ENCODE peak calls at places on chromosomes 12 and 14, in six cellular contexts. I is K562, C is upper lobe of left lung, S is HepG2, E is GM12878, G is HCT116. V is an unnamed sample.

GRCh38 chr12:124398578-124399227 is 103.8 kb downstream of the RFLNA start:
- ATAC-seq in I (no peak), C (peak; percentile 49), S (peak; percentile 12), E (no peak), G (no peak), V (peak; percentile 67)

GRCh38 chr14:96583605-96584041 is 81.4 kb downstream of the PAPOLA start:
- ATAC-seq in I (no peak), C (no peak), S (peak; percentile 16), E (no peak), G (peak; percentile 4), V (no peak)

GRCh38 chr12:130770413-130771028 is 54.4 kb upstream of the RIMBP2 start:
- ATAC-seq in I (peak; percentile 80), C (no peak), S (no peak), E (peak; percentile 56), G (peak; percentile 54), V (no peak)

GRCh38 chr12:68373836-68374314 is 41.7 kb upstream of the MDM1 start:
- ATAC-seq in I (no peak), C (peak; percentile 76), S (no peak), E (peak; percentile 47), G (no peak), V (no peak)

GRCh38 chr12:110245278-110245868 is 35.7 kb upstream of the ATP2A2 start:
- ATAC-seq in I (peak; percentile 80), C (no peak), S (peak; percentile 7), E (peak; percentile 97), G (peak; percentile 92), V (no peak)

GRCh38 chr12:57475271-57476161 is 4.2 kb downstream of the ARHGAP9 start:
- ATAC-seq in I (no peak), C (peak; percentile 42), S (peak; percentile 59), E (peak; percentile 8), G (no peak), V (peak; percentile 54)

GRCh38 chr12:57522887-57523705 is 472 bp downstream of the MBD6 start:
- ATAC-seq in I (peak; percentile 1), C (peak; percentile 4), S (no peak), E (no peak), G (no peak), V (no peak)

GRCh38 chr12:50604640-50604920 is 99.8 kb downstream of the DIP2B start:
- ATAC-seq in I (no peak), C (no peak), S (no peak), E (no peak), G (no peak), V (no peak)

GRCh38 chr12:56994231-56994746 is 12.1 kb downstream of the ZBTB39 start:
- ATAC-seq in I (no peak), C (no peak), S (no peak), E (no peak), G (no peak), V (no peak)

GRCh38 chr14:68878908-68879307 is 86.0 kb upstream of the ZFP36L1 start:
- ATAC-seq in I (no peak), C (no peak), S (no peak), E (no peak), G (no peak), V (peak; percentile 22)

GRCh38 chr14:29814153-29815057 is 113.2 kb downstream of the PRKD1 start:
- ATAC-seq in I (no peak), C (peak; percentile 14), S (no peak), E (no peak), G (no peak), V (no peak)

GRCh38 chr12:113929312-113929989 is 36.7 kb downstream of the RBM19 start:
- ATAC-seq in I (no peak), C (no peak), S (no peak), E (no peak), G (no peak), V (no peak)

GRCh38 chr14:22472935-22473854 is 115.8 kb downstream of the DAD1 start:
- ATAC-seq in I (peak; percentile 71), C (peak; percentile 68), S (peak; percentile 65), E (peak; percentile 67), G (peak; percentile 73), V (no peak)

GRCh38 chr12:77345336-77345735 is 280.0 kb upstream of the E2F7 start:
- ATAC-seq in I (no peak), C (no peak), S (no peak), E (no peak), G (no peak), V (no peak)

GRCh38 chr12:18383203-18383602 is 121.9 kb downstream of the PIK3C2G start:
- ATAC-seq in I (no peak), C (peak; percentile 63), S (peak; percentile 74), E (no peak), G (no peak), V (no peak)

GRCh38 chr14:92603309-92604257 is 90.0 kb downstream of the RIN3 start:
- ATAC-seq in I (no peak), C (peak; percentile 25), S (no peak), E (peak; percentile 47), G (peak; percentile 55), V (peak; percentile 76)

GRCh38 chr14:75147423-75148071 is 20.7 kb upstream of the NEK9 start:
- ATAC-seq in I (peak; percentile 57), C (peak; percentile 88), S (peak; percentile 98), E (no peak), G (peak; percentile 75), V (peak; percentile 87)

GRCh38 chr12:105036937-105037649 is 47.2 kb downstream of the ALDH1L2 start:
- ATAC-seq in I (no peak), C (no peak), S (no peak), E (peak; percentile 74), G (peak; percentile 59), V (no peak)

GRCh38 chr12:80000831-80001230 is 65.9 kb upstream of the PPP1R12A start:
- ATAC-seq in I (no peak), C (no peak), S (no peak), E (no peak), G (no peak), V (no peak)

GRCh38 chr12:26854028-26854387 is 21.0 kb upstream of the ITPR2 start:
- ATAC-seq in I (no peak), C (peak; percentile 12), S (peak; percentile 47), E (peak; percentile 14), G (peak; percentile 35), V (no peak)

GRCh38 chr14:36553650-36554260 is 28.7 kb downstream of the NKX2-8 start:
- ATAC-seq in I (peak; percentile 80), C (peak; percentile 68), S (peak; percentile 79), E (peak; percentile 73), G (peak; percentile 89), V (no peak)

DNA sequence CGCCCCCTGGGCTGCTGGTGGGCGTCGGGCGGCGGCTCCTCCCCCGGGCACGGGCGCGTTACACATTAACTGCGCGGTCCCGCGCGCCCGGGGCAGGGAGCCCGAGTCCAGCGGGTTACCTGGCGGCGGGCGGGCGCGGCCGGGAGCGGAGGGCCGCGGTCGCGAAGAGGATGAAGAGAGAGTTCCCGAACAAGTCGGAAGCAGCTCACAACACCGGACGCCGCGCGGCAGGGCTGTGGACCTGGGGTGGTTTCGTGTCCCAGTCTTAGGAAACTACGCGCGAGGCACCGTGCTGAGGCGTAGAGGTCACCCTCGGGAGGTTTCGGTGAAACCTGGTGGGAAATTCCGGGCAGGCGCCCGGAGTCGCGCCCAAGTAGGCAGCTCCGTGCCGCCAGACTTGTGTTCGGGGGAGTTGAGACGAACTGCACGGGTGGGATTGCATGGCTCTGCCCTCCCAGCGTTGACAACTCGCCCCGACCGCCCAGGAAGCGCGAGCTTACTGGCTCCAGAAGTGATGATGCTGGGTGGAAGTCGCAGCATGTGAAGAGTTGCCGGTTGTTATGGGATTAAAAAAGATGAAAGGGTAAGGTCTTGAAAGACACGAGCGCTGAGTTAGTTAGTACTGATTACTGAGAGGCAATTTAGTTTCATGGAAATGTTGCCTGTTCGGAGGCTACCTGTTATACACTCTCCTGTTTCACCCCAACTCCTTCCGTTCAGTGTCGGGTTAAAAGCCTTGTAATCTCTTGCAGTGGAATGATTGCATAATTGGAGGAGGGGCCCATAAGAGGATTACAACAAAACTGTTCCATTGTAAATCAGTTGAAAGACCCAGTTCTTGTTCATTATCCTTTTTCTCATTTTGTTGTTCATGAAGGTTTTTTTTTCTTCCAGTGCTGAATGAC is 879 bp downstream of the RAB3IP start:
- ATAC-seq in I (peak; percentile 44), C (peak; percentile 64), S (peak; percentile 83), E (peak; percentile 68), G (peak; percentile 36), V (peak; percentile 35)
- TF ChIP-seq POLR2A in I (no peak), C (no peak), S (no peak), E (peak; percentile 60), G (no peak), V (no peak)

DNA sequence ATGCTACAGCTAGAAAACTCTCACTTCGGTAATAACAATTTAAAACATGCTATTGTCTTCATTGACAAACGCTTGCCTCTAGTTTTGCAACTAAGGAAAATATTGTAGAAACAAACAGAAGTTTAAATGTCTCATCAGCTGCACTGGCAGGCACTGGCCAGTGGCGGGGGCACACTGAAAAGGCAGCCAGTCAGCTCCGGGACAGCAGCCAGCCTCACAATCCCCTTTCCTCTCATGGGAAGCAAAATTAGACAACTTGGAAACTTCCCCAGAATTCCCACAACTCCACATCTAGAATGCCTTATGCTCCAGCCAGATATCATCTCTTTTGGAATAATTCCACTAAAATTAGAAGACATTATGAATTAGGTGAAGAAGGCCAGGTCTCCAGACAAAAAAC is 72.0 kb downstream of the CLIP1 start:
- ATAC-seq in I (peak; percentile 48), C (peak; percentile 63), S (peak; percentile 84), E (no peak), G (no peak), V (peak; percentile 86)
- TF ChIP-seq POLR2AphosphoS5 in I (no peak), C (no peak), S (no peak), E (no peak), G (no peak), V (peak; percentile 43)

GRCh38 chr12:120230326-120230973 is 29.5 kb upstream of the RPLP0 start:
- ATAC-seq in I (peak; percentile 64), C (peak; percentile 65), S (peak; percentile 11), E (no peak), G (peak; percentile 55), V (peak; percentile 67)

GRCh38 chr12:120230974-120231315 is 30.0 kb upstream of the RPLP0 start:
- ATAC-seq in I (no peak), C (no peak), S (no peak), E (no peak), G (peak; percentile 5), V (no peak)

GRCh38 chr12:120229583-120230325 is 28.8 kb upstream of the RPLP0 start:
- ATAC-seq in I (peak; percentile 1), C (no peak), S (no peak), E (no peak), G (no peak), V (no peak)

GRCh38 chr12:120229071-120229582 is 28.2 kb upstream of the RPLP0 start:
- ATAC-seq in I (peak; percentile 63), C (no peak), S (peak; percentile 7), E (no peak), G (no peak), V (no peak)

DNA sequence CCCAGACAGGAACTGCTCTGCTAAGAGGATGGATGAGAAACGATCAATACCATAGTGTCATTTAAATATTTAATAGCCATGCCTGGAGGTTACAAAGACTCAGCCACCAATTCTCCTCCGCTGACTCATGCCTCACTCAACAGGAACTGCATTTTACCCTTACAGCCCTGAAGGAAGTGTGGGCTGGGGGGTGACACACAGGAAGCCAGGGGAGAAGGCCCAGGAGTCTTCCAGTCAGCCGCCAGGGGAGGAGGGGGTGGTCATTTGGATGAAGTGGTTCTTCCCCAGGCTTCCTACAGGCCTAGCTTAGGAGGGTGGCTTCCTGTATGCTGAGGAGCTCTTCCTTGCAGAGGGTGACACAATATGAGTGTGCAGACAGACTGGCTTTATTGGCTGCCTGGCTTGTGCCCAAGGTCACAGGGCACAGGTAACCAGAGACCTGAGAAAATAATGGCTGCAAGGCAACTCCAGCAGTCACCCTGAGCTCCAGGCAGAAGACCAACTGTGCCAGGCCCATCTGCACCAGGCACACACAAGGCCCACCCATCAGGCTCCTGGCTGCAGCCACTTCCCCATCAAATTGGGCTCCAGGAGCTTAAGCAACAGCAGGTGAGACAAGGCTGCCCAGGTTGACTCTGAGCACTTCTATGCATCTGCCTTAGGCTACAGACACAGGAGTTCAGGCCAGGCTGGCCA is 30.6 kb upstream of the RPLP0 start:
- ATAC-seq in I (peak; percentile 50), C (peak; percentile 24), S (no peak), E (no peak), G (peak; percentile 67), V (no peak)
- TF ChIP-seq POLR2A in I (no peak), C (no peak), S (no peak), E (no peak), G (no peak), V (no peak)

GRCh38 chr14:59428581-59429012 is 36.6 kb downstream of the GPR135 start:
- ATAC-seq in I (no peak), C (peak; percentile 48), S (no peak), E (no peak), G (peak; percentile 34), V (peak; percentile 27)
- TF ChIP-seq POLR2AphosphoS5 in I (no peak), C (no peak), S (no peak), E (no peak), G (no peak), V (no peak)